ENCODE peak calls at places on chromosomes 6 and 20, in ten cellular contexts. C is brain microvascular endothelial cell, M is BE2C, S is fibroblast of pulmonary artery, R is psoas muscle, Y is heart left ventricle, T is dorsolateral prefrontal cortex, J is cardiac fibroblast, Z is HL-60, Q is GM06990. L is an unnamed sample.

GRCh38 chr6:108009894-108010293 is 51.9 kb upstream of the SEC63 start:
- DNase-seq in C (no peak), M (no peak), S (no peak), R (no peak), Y (no peak), T (no peak), J (no peak), Z (no peak), Q (no peak), L (no peak)

GRCh38 chr6:102944475-102944874 is 1551.0 kb downstream of the GRIK2 start:
- DNase-seq in C (no peak), M (no peak), S (no peak), R (no peak), Y (no peak), T (no peak), J (no peak), Z (no peak), Q (no peak), L (no peak)

GRCh38 chr6:107707346-107708270 is 116.5 kb downstream of the SCML4 start:
- DNase-seq in C (no peak), M (no peak), S (no peak), R (no peak), Y (no peak), T (no peak), J (no peak), Z (no peak), Q (no peak), L (no peak)

GRCh38 chr6:160678230-160678629 is 14.2 kb upstream of the LPA start:
- DNase-seq in C (no peak), M (no peak), S (no peak), R (no peak), Y (no peak), T (no peak), J (no peak), Z (no peak), Q (no peak), L (no peak)

GRCh38 chr6:106974337-106974998 is at the start of gene CD24:
- DNase-seq in C (no peak), M (peak; percentile 52), S (no peak), R (no peak), Y (no peak), T (no peak), J (no peak), Z (no peak), Q (peak; percentile 27), L (peak; percentile 35)

GRCh38 chr6:42292002-42292735 is 74.5 kb upstream of the MRPS10 start:
- DNase-seq in C (peak; percentile 85), M (no peak), S (peak; percentile 83), R (no peak), Y (no peak), T (no peak), J (peak; percentile 66), Z (no peak), Q (no peak), L (peak; percentile 69)

GRCh38 chr6:137495652-137496391 is 1.6 kb upstream of the OLIG3 start:
- DNase-seq in C (no peak), M (no peak), S (no peak), R (no peak), Y (no peak), T (no peak), J (no peak), Z (no peak), Q (no peak), L (no peak)

GRCh38 chr6:48036316-48036715 is 74.7 kb downstream of the PTCHD4 start:
- DNase-seq in C (peak; percentile 2), M (no peak), S (peak; percentile 82), R (no peak), Y (no peak), T (no peak), J (peak; percentile 82), Z (no peak), Q (no peak), L (no peak)

GRCh38 chr6:130838250-130838649 is 11.0 kb downstream of the SMLR1 start:
- DNase-seq in C (no peak), M (no peak), S (no peak), R (no peak), Y (no peak), T (no peak), J (no peak), Z (no peak), Q (no peak), L (no peak)

GRCh38 chr20:48051810-48052491 is 266.7 kb upstream of the SULF2 start:
- DNase-seq in C (peak; percentile 75), M (peak; percentile 69), S (peak; percentile 92), R (no peak), Y (no peak), T (no peak), J (peak; percentile 92), Z (no peak), Q (no peak), L (no peak)

GRCh38 chr6:98272061-98272460 is 562.3 kb upstream of the POU3F2 start:
- DNase-seq in C (no peak), M (no peak), S (no peak), R (no peak), Y (no peak), T (no peak), J (no peak), Z (no peak), Q (no peak), L (no peak)

GRCh38 chr6:16770701-16771569 is 9.7 kb upstream of the ATXN1 start:
- DNase-seq in C (peak; percentile 79), M (peak; percentile 80), S (peak; percentile 83), R (peak; percentile 90), Y (peak; percentile 87), T (peak; percentile 75), J (peak; percentile 84), Z (peak; percentile 69), Q (peak; percentile 75), L (peak; percentile 80)

GRCh38 chr6:30990422-30991086 is 7.0 kb downstream of the MUC21 start:
- DNase-seq in C (no peak), M (no peak), S (no peak), R (no peak), Y (no peak), T (no peak), J (no peak), Z (no peak), Q (no peak), L (peak; percentile 20)

GRCh38 chr20:8646716-8647115 is 422.2 kb upstream of the PLCB4 start:
- DNase-seq in C (no peak), M (no peak), S (peak; percentile 63), R (no peak), Y (no peak), T (no peak), J (peak; percentile 33), Z (no peak), Q (no peak), L (no peak)

GRCh38 chr6:126672654-126673053 is 332.7 kb downstream of the CENPW start:
- DNase-seq in C (no peak), M (no peak), S (peak; percentile 24), R (no peak), Y (no peak), T (no peak), J (peak; percentile 39), Z (no peak), Q (peak; percentile 28), L (peak; percentile 35)

DNA sequence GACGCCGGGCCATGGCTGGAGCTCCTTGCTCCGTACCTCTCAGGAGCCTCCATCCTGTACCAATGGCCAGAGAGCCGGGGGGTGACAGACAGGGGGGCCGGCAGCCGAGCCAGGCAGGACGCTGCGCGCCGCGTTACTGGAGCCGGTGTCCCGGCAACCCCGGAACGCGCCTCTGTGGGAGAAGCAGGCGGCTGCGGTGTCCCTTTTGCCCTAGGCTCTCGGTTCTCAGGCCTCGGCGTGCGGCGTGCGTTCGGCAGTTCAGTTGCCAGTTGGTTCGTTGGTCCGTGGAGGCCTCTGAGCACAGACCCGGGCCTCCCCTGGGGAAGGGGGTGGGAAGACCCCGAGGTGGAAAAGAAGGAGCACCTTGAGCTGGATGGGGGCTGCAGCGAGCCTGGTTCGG is at the start of gene SPATS1:
- DNase-seq in C (no peak), M (peak; percentile 77), S (no peak), R (peak; percentile 52), Y (peak; percentile 52), T (peak; percentile 55), J (no peak), Z (no peak), Q (no peak), L (no peak)
- H3K4me3 ChIP-seq in C (no peak within 1 kb of the TSS), M (peak within 1 kb of the TSS; percentile 39), S (no peak within 1 kb of the TSS), R (peak within 1 kb of the TSS; percentile 7), Y (peak within 1 kb of the TSS; percentile 38), T (no peak within 1 kb of the TSS), J (no peak within 1 kb of the TSS), Z (peak within 1 kb of the TSS; percentile 35), Q (no peak within 1 kb of the TSS), L (no peak within 1 kb of the TSS)

GRCh38 chr6:29628419-29629281 is 4.3 kb downstream of the GABBR1 start:
- DNase-seq in C (peak; percentile 73), M (peak; percentile 94), S (peak; percentile 79), R (peak; percentile 77), Y (peak; percentile 84), T (peak; percentile 85), J (peak; percentile 80), Z (no peak), Q (no peak), L (peak; percentile 42)
- TF ChIP-seq CTCF in C (peak; percentile 93), M (peak; percentile 66), S (peak; percentile 86), R (peak; percentile 47), Y (peak; percentile 60), T (peak; percentile 54), J (peak; percentile 92), Z (peak; percentile 49), Q (peak; percentile 86), L (peak; percentile 74)

DNA sequence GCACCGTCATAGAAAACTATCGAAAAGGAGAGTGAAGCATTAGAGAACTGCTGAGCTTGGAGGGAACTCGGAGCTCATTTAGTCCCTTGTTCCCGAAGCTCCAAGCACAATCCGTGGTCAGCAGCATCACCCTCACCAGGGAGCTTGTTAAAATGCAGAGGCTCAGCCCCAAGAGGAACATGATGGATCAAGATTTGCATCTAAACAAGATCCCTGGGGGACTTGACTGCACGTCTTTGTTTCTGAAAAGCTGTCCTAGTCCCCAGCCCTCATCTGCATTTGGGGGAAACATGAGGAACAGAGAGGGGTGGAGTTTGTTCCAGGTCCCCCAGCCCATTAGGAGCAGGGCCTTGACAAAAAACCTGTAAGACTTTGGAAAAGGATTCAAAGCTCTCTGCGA is 4.1 kb upstream of the LBP start:
- DNase-seq in C (no peak), M (no peak), S (no peak), R (no peak), Y (no peak), T (no peak), J (no peak), Z (no peak), Q (no peak), L (no peak)
- H3K4me3 ChIP-seq in C (no peak overlapping the region), M (no peak overlapping the region), S (no peak overlapping the region), R (no peak overlapping the region), Y (no peak overlapping the region), T (no peak overlapping the region), J (no peak overlapping the region), Z (no peak overlapping the region), Q (no peak overlapping the region), L (no peak overlapping the region)

DNA sequence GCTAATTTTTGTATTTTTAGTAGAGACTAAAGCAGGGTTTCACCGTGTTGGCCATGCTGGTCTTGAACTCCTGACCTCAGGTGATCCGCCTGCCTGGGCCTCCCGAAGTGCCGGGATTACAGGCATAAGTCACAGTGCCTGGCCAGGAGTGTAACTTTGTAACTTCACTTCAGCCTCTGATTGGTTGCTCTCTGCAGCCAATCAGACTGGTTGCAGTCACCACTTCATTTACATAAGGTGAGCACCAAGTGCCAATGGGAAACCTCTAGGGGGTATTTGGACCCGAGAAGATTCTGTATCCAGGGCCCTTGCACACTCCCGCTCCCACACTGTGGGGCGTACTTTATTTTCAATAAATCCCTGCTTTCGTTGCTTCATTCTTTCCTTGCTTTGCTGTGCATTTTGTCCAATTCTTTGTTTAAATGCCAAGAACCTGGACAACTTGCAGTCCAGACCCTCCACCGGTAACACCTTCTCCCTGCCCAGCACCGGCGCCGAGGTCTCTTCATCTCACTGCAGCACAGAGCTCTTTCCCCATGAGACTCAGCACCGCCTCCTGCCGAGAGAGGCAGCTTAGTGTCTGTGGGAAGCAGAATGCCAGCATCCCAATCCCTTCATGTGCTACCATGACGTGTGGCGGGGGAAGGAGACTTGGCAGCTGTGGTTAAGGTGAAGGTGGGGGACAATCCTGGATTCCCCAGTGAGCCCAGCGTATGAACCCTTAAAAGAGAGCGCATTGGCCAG is 14.0 kb upstream of the MRGBP start:
- DNase-seq in C (no peak), M (peak; percentile 42), S (no peak), R (no peak), Y (no peak), T (no peak), J (no peak), Z (no peak), Q (no peak), L (no peak)
- TF ChIP-seq CTCF in C (peak; percentile 39), M (peak; percentile 40), S (peak; percentile 31), R (no peak), Y (no peak), T (no peak), J (peak; percentile 52), Z (no peak), Q (no peak), L (peak; percentile 9)

L was measured in GM12865.